ENCODE peak calls at places on chromosomes 16 and 17, in five cellular contexts. I is NCI-H1930; O is body of pancreas; D is B cell; M is naive thymus-derived CD8-positive, alpha-beta T cell. S is an unnamed sample.

GRCh38 chr16:78289368-78289767 is 189.9 kb downstream of the WWOX start:
- DNase-seq in I (no peak), O (no peak), D (no peak), M (no peak), S (no peak)

GRCh38 chr16:29663020-29663828 is at the start of gene SPN:
- DNase-seq in I (no peak), O (no peak), D (no peak), M (no peak), S (no peak)

GRCh38 chr17:30543456-30543855 is 66.2 kb downstream of the GOSR1 start:
- DNase-seq in I (no peak), O (no peak), D (no peak), M (no peak), S (no peak)

GRCh38 chr17:68821860-68822693 is 133.1 kb downstream of the ABCA8 start:
- DNase-seq in I (no peak), O (no peak), D (no peak), M (no peak), S (no peak)

GRCh38 chr17:73991260-73991659 is 212.2 kb upstream of the RPL38 start:
- DNase-seq in I (no peak), O (no peak), D (no peak), M (no peak), S (no peak)

GRCh38 chr17:65633146-65633881 is 71.9 kb upstream of the AXIN2 start:
- DNase-seq in I (no peak), O (no peak), D (no peak), M (no peak), S (no peak)

GRCh38 chr16:88570691-88571092 is 489 bp downstream of the ZC3H18 start:
- DNase-seq in I (no peak), O (no peak), D (no peak), M (peak; percentile 15), S (peak; percentile 23)

GRCh38 chr17:81323411-81323868 is 28.3 kb upstream of the SLC38A10 start:
- DNase-seq in I (no peak), O (no peak), D (no peak), M (no peak), S (no peak)

GRCh38 chr17:33292184-33292980 is 713 bp downstream of the ASIC2 start:
- DNase-seq in I (no peak), O (no peak), D (no peak), M (no peak), S (peak; percentile 44)